ENCODE peak calls at places on chromosomes 3 and 15, in eight cellular contexts. D is RWPE1, U is trophoblast cell, X is EH, Y is stomach, C is ACHN, L is NCI-H1092 treated with DMSO at 0.1 percent for 48 hours, Q is Calu3. Z is an unnamed sample.

GRCh38 chr15:35727627-35728026 is 181.7 kb upstream of the DPH6 start:
- DNase-seq in X (no peak), L (no peak), U (no peak), Q (no peak), C (no peak), Y (no peak), D (no peak), Z (no peak)

GRCh38 chr3:76436895-76437294 is 603.0 kb upstream of the ROBO2 start:
- DNase-seq in X (no peak), U (no peak), Y (no peak), L (no peak), Q (no peak), C (no peak), D (no peak), Z (no peak)

GRCh38 chr3:185732782-185733181 is 92.1 kb downstream of the IGF2BP2 start:
- DNase-seq in U (no peak), D (peak; percentile 85), X (peak; percentile 97), C (no peak), L (no peak), Q (no peak), Y (no peak), Z (peak; percentile 98)

GRCh38 chr3:58998476-58999117 is 51.2 kb downstream of the CFAP20DC start:
- DNase-seq in L (no peak), X (peak; percentile 94), Y (no peak), U (peak; percentile 6), C (peak; percentile 89), Q (peak; percentile 61), D (peak; percentile 94), Z (peak; percentile 99)

GRCh38 chr3:62570888-62571287 is 197.5 kb upstream of the FEZF2 start:
- DNase-seq in Y (no peak), L (no peak), D (no peak), U (no peak), Q (no peak), X (no peak), C (no peak), Z (no peak)

GRCh38 chr15:71685420-71685993 is 124.8 kb upstream of the NR2E3 start:
- DNase-seq in Q (no peak), U (no peak), X (peak; percentile 40), L (no peak), D (no peak), Y (no peak), C (no peak), Z (no peak)

GRCh38 chr3:124834723-124835718 is 52.1 kb downstream of the ITGB5 start:
- DNase-seq in Q (peak; percentile 80), Y (peak; percentile 80), X (peak; percentile 60), L (peak; percentile 86), C (peak; percentile 66), D (peak; percentile 72), U (peak; percentile 87), Z (peak; percentile 77)

GRCh38 chr15:75151214-75152128 is 50.2 kb upstream of the C15orf39 start:
- DNase-seq in U (no peak), X (no peak), L (no peak), C (no peak), D (no peak), Q (no peak), Y (no peak), Z (no peak)

GRCh38 chr3:178131801-178132200 is 404.4 kb upstream of the KCNMB2 start:
- DNase-seq in U (no peak), C (no peak), Q (no peak), Y (no peak), D (no peak), X (peak; percentile 33), L (no peak), Z (no peak)

GRCh38 chr3:161748049-161748448 is 251.4 kb downstream of the OTOL1 start:
- DNase-seq in D (no peak), X (no peak), Q (no peak), C (no peak), U (no peak), L (no peak), Y (no peak), Z (no peak)

GRCh38 chr3:98039322-98040024 is 4.4 kb upstream of the GABRR3 start:
- DNase-seq in Y (peak; percentile 59), Q (peak; percentile 65), X (peak; percentile 82), D (peak; percentile 55), L (peak; percentile 87), C (peak; percentile 75), U (peak; percentile 82), Z (peak; percentile 87)

GRCh38 chr15:73760777-73761329 is 7.7 kb upstream of the INSYN1 start:
- DNase-seq in L (no peak), Y (no peak), Q (no peak), U (no peak), D (no peak), C (no peak), X (no peak), Z (no peak)

GRCh38 chr15:51727141-51727897 is 10.1 kb downstream of the LYSMD2 start:
- DNase-seq in Q (no peak), Y (no peak), C (peak; percentile 50), U (no peak), X (peak; percentile 78), L (no peak), D (no peak), Z (no peak)

GRCh38 chr3:171328419-171329082 is 131.7 kb downstream of the TNIK start:
- DNase-seq in L (no peak), U (no peak), Q (peak; percentile 59), Y (peak; percentile 48), X (peak; percentile 24), D (no peak), C (peak; percentile 21), Z (no peak)

GRCh38 chr15:24684313-24684712 is 8.7 kb downstream of the NPAP1 start:
- DNase-seq in L (no peak), Q (no peak), U (no peak), D (no peak), Y (no peak), X (no peak), C (no peak), Z (no peak)

GRCh38 chr15:54960266-54960665 is 236.5 kb downstream of the RSL24D1 start:
- DNase-seq in D (no peak), Y (no peak), Q (no peak), X (no peak), C (no peak), U (no peak), L (no peak), Z (no peak)

GRCh38 chr3:30511524-30512278 is 94.7 kb upstream of the TGFBR2 start:
- DNase-seq in Q (peak; percentile 43), D (peak; percentile 70), Y (no peak), X (peak; percentile 97), L (no peak), U (peak; percentile 83), C (no peak), Z (peak; percentile 99)

GRCh38 chr3:16908006-16908405 is 23.3 kb downstream of the PLCL2 start:
- DNase-seq in L (no peak), Y (no peak), Q (no peak), U (no peak), D (no peak), X (no peak), C (no peak), Z (no peak)

GRCh38 chr3:49626796-49627195 is 47.4 kb upstream of the APEH start:
- DNase-seq in X (no peak), C (no peak), U (no peak), Y (no peak), D (no peak), L (no peak), Q (no peak), Z (no peak)

GRCh38 chr3:42159706-42160472 is 68.7 kb downstream of the TRAK1 start:
- DNase-seq in U (peak; percentile 22), D (peak; percentile 88), Y (peak; percentile 86), C (no peak), L (no peak), Q (peak; percentile 88), X (peak; percentile 15), Z (peak; percentile 60)

GRCh38 chr3:99720985-99721632 is 82.7 kb downstream of the COL8A1 start:
- DNase-seq in D (peak; percentile 53), L (peak; percentile 35), U (no peak), X (peak; percentile 71), Q (peak; percentile 18), Y (no peak), C (no peak), Z (peak; percentile 61)

GRCh38 chr3:55484191-55484644 is 2.9 kb downstream of the WNT5A start:
- DNase-seq in C (no peak), Q (no peak), Y (no peak), U (no peak), X (peak; percentile 62), L (no peak), D (no peak), Z (peak; percentile 28)

GRCh38 chr15:33243869-33244268 is 49.4 kb upstream of the FMN1 start:
- DNase-seq in D (peak; percentile 61), Y (no peak), U (peak; percentile 30), C (peak; percentile 36), L (no peak), X (peak; percentile 67), Q (no peak), Z (peak; percentile 90)

GRCh38 chr3:4504340-4505261 is 11.5 kb downstream of the ITPR1 start:
- DNase-seq in U (no peak), X (peak; percentile 1), L (no peak), Y (no peak), Q (peak; percentile 49), D (peak; percentile 3), C (no peak), Z (peak; percentile 14)

Z was measured in foreskin keratinocyte.